ENCODE peak calls at places on chromosomes 16 and 17, in ten cellular contexts. K is A549, B is ovary, T is sigmoid colon, M is suprapubic skin, V is H1, U is stomach, N is transverse colon, F is HepG2, G is upper lobe of left lung. C is an unnamed sample.

GRCh38 chr17:142102-142661 is 4.8 kb downstream of the SCGB1C2 start:
- DNase-seq in G (peak), B (peak), M (peak), V (no peak), N (no peak), T (peak), U (peak), K (peak), F (peak), C (peak)

GRCh38 chr16:20255002-20255401 is 72.3 kb downstream of the GP2 start:
- DNase-seq in M (no peak), B (no peak), F (no peak), G (no peak), V (no peak), T (no peak), U (no peak), N (no peak), K (no peak), C (no peak)

GRCh38 chr17:41163828-41164227 is 3.3 kb upstream of the KRTAP4-4 start:
- DNase-seq in T (no peak), K (no peak), U (no peak), N (no peak), G (no peak), V (no peak), M (no peak), F (no peak), B (no peak), C (no peak)

GRCh38 chr16:79767597-79768280 is 167.2 kb upstream of the MAF start:
- DNase-seq in V (no peak), F (peak), K (no peak), M (no peak), U (peak), T (no peak), B (no peak), N (peak), G (no peak), C (no peak)

GRCh38 chr17:66791337-66791736 is 43.6 kb upstream of the CACNG5 start:
- DNase-seq in K (no peak), B (no peak), U (no peak), G (peak), M (no peak), T (no peak), F (no peak), V (no peak), N (no peak), C (peak)

GRCh38 chr16:88815901-88816589 is 4.3 kb upstream of the APRT start:
- DNase-seq in G (no peak), M (no peak), N (peak), K (peak), F (peak), B (no peak), U (peak), V (no peak), T (no peak), C (no peak)

GRCh38 chr16:71311553-71312158 is 22.5 kb upstream of the CMTR2 start:
- DNase-seq in T (no peak), F (peak), N (no peak), M (no peak), V (peak), U (no peak), K (peak), G (no peak), B (no peak), C (no peak)

GRCh38 chr17:28325221-28325620 is 6.2 kb downstream of the TMEM97 start:
- DNase-seq in G (no peak), U (no peak), V (no peak), N (no peak), K (no peak), T (no peak), F (no peak), B (no peak), M (no peak), C (no peak)

GRCh38 chr16:56231-56927 is 2.8 kb downstream of the SNRNP25 start:
- DNase-seq in M (peak), N (no peak), V (no peak), T (no peak), K (no peak), B (no peak), U (no peak), F (no peak), G (no peak), C (no peak)

GRCh38 chr16:17392857-17393421 is 77.8 kb downstream of the XYLT1 start:
- DNase-seq in F (no peak), K (no peak), N (no peak), T (no peak), G (no peak), M (no peak), V (no peak), B (no peak), U (no peak), C (no peak)

GRCh38 chr17:81809556-81809998 is 5.6 kb downstream of the GCGR start:
- DNase-seq in U (no peak), V (no peak), T (no peak), G (no peak), B (no peak), M (no peak), F (no peak), K (no peak), N (no peak), C (no peak)

GRCh38 chr16:19883296-19883951 is 1.2 kb downstream of the GPRC5B start:
- DNase-seq in G (no peak), V (no peak), F (no peak), B (peak), K (no peak), T (no peak), N (peak), U (peak), M (peak), C (peak)

GRCh38 chr17:64418506-64419339 is 28.1 kb upstream of the PECAM1 start:
- DNase-seq in N (no peak), T (peak), V (no peak), K (peak), M (no peak), F (peak), U (no peak), B (no peak), G (no peak), C (no peak)

GRCh38 chr16:50612849-50613198 is 64.6 kb downstream of the NKD1 start:
- DNase-seq in B (no peak), K (no peak), N (no peak), V (no peak), G (no peak), U (no peak), T (no peak), F (no peak), M (no peak), C (no peak)

GRCh38 chr17:48554412-48555090 is 9.6 kb upstream of the HOXB2 start:
- DNase-seq in F (no peak), K (peak), V (no peak), T (peak), M (no peak), U (no peak), B (no peak), G (no peak), N (no peak), C (no peak)

GRCh38 chr17:59617141-59617757 is 2.4 kb upstream of the CLTC start:
- DNase-seq in F (no peak), M (no peak), G (no peak), K (no peak), T (no peak), V (no peak), N (no peak), U (no peak), B (no peak), C (no peak)

GRCh38 chr17:76139801-76140660 is 1.0 kb downstream of the FOXJ1 start:
- DNase-seq in V (no peak), T (no peak), G (peak), U (no peak), B (no peak), N (peak), M (no peak), K (no peak), F (no peak), C (no peak)

GRCh38 chr17:45247429-45248131 is 14.3 kb downstream of the SPATA32 start:
- DNase-seq in M (peak), V (peak), G (peak), K (peak), B (peak), N (peak), U (peak), F (peak), T (peak), C (peak)

GRCh38 chr16:6250516-6250915 is 1082.1 kb upstream of the RBFOX1 start:
- DNase-seq in U (no peak), M (no peak), F (no peak), K (no peak), N (no peak), G (no peak), B (no peak), V (no peak), T (no peak), C (no peak)

GRCh38 chr17:1715803-1716075 is 5.6 kb upstream of the TLCD2 start:
- DNase-seq in M (no peak), T (no peak), U (no peak), K (no peak), F (no peak), N (no peak), V (no peak), B (no peak), G (no peak), C (no peak)

GRCh38 chr17:1714980-1715802 is 5.0 kb upstream of the TLCD2 start:
- DNase-seq in F (peak), M (peak), K (peak), N (peak), B (peak), U (peak), G (peak), T (peak), V (no peak), C (peak)

GRCh38 chr17:1713878-1714487 is 3.8 kb upstream of the TLCD2 start:
- DNase-seq in F (peak), N (peak), U (peak), K (peak), M (peak), B (peak), V (no peak), T (no peak), G (no peak), C (no peak)

GRCh38 chr17:1713160-1713877 is 3.1 kb upstream of the TLCD2 start:
- DNase-seq in G (no peak), B (no peak), N (no peak), K (no peak), V (no peak), U (no peak), T (no peak), M (no peak), F (no peak), C (no peak)

DNA sequence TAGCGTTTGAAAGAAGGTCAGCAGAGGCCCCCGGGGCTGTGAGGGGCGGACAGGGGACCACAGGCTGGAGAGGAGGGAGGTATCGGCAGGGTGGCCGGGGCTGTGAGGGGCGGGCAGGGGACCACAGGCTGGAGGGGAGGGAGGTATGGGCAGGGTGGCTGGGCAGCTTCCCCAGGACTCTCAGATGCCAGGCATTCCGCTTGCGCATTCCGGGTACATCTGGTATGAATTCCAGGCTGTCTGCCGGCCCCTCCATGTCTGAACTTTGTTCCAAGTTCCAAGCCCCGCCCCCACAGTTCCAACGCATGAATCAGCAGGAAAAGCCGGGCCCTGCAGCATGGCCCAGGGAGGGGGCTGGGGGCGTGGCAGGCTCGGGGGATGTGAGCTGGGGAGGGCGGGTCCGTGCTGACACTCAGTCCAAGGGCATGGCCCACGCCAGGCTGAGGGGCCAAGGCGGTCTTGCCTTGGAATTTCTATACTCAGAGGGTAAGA is 4.4 kb upstream of the TLCD2 start:
- DNase-seq in B (peak), V (peak), T (peak), F (peak), U (peak), G (peak), K (peak), N (peak), M (peak), C (peak)
- TF ChIP-seq EP300 in B (no peak), V (no peak), T (no peak), F (no peak), U (no peak), G (no peak), K (peak), N (peak), M (no peak), C (no peak)

GRCh38 chr17:50151041-50151936 is 812 bp upstream of the PPP1R9B start:
- DNase-seq in T (peak), M (peak), V (peak), U (peak), K (peak), G (peak), F (peak), N (peak), B (peak), C (peak)

GRCh38 chr17:50148226-50149098 is 2.0 kb downstream of the PPP1R9B start:
- DNase-seq in G (peak), F (peak), B (peak), T (no peak), N (peak), U (peak), M (no peak), K (peak), V (no peak), C (peak)

GRCh38 chr17:50149099-50149424 is 1.4 kb downstream of the PPP1R9B start:
- DNase-seq in G (no peak), F (no peak), V (no peak), T (no peak), K (no peak), M (no peak), U (no peak), B (no peak), N (no peak), C (no peak)

GRCh38 chr17:50150354-50151040 is at the start of gene PPP1R9B:
- DNase-seq in T (no peak), U (no peak), G (no peak), F (no peak), B (peak), M (no peak), N (no peak), V (no peak), K (no peak), C (no peak)

DNA sequence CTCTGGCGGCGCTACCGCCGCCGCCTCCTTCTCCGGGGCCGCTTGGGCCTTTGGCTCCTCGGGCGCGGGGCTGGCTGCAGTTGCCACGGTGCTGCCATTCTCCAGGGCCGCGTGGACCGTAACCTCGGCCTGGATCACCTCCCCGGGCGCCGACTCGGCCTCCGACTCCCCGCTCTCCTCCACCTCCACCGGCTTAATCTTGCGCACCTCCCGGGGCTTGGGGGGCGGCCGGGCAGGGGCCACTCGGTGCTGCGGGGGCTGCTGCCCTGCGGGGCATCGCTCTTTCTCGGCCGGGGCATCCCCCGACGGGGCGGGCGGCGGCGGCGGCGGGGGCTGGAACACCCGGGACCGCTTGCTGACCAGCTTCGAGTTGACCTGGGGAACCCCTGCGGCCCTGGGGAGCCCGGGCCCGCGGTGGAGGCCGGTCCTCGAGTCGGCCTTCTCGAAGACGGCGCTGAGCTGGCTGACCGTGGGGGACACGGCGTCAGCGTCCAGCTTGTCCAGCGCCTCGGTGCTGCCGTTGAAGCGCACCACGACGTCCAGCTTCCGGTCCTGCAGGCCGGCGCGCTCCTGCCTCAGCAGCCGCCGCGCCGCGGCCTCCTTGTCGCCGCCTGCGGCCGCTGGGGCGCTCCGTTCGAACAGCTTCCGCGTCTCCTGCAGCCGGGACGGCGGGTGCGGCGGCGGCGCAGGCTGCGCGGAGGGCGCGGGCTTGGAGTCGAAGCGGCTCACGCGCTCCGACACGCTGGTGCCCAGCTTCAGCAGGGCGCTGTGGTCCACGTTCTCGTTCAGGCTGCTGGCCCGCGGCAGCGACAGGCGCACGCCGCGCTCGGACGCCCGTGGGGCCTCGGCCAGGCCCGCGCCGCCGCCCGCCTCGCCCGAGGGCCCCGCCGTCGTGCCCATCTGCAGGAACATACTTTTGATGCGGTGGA is 788 bp downstream of the PPP1R9B start:
- DNase-seq in V (no peak), B (peak), T (peak), N (peak), F (no peak), G (peak), K (no peak), M (no peak), U (peak), C (no peak)
- TF ChIP-seq POLR2A in V (no peak), B (no peak), T (no peak), N (peak), F (no peak), G (no peak), K (no peak), M (no peak), U (no peak), C (no peak)

GRCh38 chr17:70144260-70144846 is 25.0 kb upstream of the KCNJ2 start:
- DNase-seq in N (no peak), M (no peak), B (no peak), T (no peak), K (peak), G (no peak), F (peak), V (no peak), U (no peak), C (no peak)
- TF ChIP-seq CTCF in N (peak), M (peak), B (peak), T (peak), K (peak), G (peak), F (peak), V (no peak), U (peak), C (peak)

DNA sequence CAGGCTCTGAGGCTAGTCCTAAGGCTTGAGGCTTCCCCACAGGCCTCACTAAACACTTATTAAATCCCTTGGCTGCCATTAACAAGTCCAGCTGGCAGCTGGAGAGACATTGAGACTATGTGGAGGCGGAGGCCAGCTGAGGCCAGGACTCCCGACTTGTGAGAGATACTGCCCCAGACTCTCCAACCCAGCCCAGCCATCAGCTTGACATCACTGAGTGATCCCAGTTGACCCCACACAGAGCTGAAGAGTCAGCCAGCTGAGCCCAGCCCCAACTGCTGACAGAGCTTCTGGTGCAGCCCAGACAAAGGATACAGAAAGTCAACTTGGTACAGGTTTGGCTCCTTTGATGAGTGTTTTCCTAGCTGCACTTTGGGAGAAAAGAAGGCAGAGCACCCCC is 343.1 kb downstream of the C16orf95 start:
- DNase-seq in B (no peak), F (no peak), K (no peak), N (no peak), V (no peak), G (no peak), M (no peak), T (no peak), U (no peak), C (no peak)
- TF ChIP-seq EP300 in B (no peak), F (no peak), K (no peak), N (no peak), V (no peak), G (no peak), M (no peak), T (no peak), U (no peak), C (no peak)

GRCh38 chr17:57948555-57949420 is 6.4 kb downstream of the CUEDC1 start:
- DNase-seq in M (peak), N (no peak), T (peak), G (peak), U (no peak), K (peak), F (no peak), B (no peak), V (no peak), C (no peak)
- TF ChIP-seq POLR2A in M (no peak), N (no peak), T (no peak), G (no peak), U (no peak), K (no peak), F (no peak), B (no peak), V (no peak), C (no peak)

GRCh38 chr16:57993897-57994296 is 6.6 kb downstream of the ZNF319 start:
- DNase-seq in G (no peak), T (no peak), N (no peak), U (no peak), K (no peak), F (no peak), B (no peak), M (no peak), V (no peak), C (no peak)

GRCh38 chr16:57994361-57994760 is 6.1 kb downstream of the ZNF319 start:
- DNase-seq in F (no peak), N (no peak), B (no peak), G (no peak), U (no peak), M (no peak), K (no peak), T (no peak), V (no peak), C (no peak)

GRCh38 chr16:57993452-57993851 is 7.0 kb downstream of the ZNF319 start:
- DNase-seq in G (no peak), K (no peak), B (no peak), T (no peak), F (no peak), N (no peak), M (no peak), V (no peak), U (no peak), C (no peak)

GRCh38 chr16:57995721-57996405 is 4.6 kb downstream of the ZNF319 start:
- DNase-seq in G (no peak), U (no peak), N (no peak), B (no peak), F (no peak), V (no peak), T (no peak), M (peak), K (no peak), C (no peak)

GRCh38 chr16:57994778-57995177 is 5.7 kb downstream of the ZNF319 start:
- DNase-seq in N (peak), T (no peak), F (peak), U (peak), G (peak), K (no peak), M (no peak), V (no peak), B (no peak), C (no peak)
- TF ChIP-seq CTCF in N (peak), T (no peak), F (peak), U (no peak), G (peak), K (peak), M (peak), V (peak), B (no peak), C (peak)

GRCh38 chr16:87671715-87672270 is 69.5 kb downstream of the JPH3 start:
- DNase-seq in M (peak), K (no peak), F (no peak), U (no peak), T (no peak), V (no peak), N (no peak), B (no peak), G (no peak), C (no peak)

GRCh38 chr16:87674405-87674804 is 72.1 kb downstream of the JPH3 start:
- DNase-seq in B (no peak), M (no peak), F (no peak), T (no peak), G (no peak), N (no peak), K (no peak), V (no peak), U (no peak), C (no peak)

GRCh38 chr16:87667946-87668345 is 65.6 kb downstream of the JPH3 start:
- DNase-seq in G (no peak), F (no peak), T (no peak), V (no peak), B (no peak), K (no peak), M (no peak), U (no peak), N (no peak), C (no peak)

GRCh38 chr16:87669672-87670071 is 67.4 kb downstream of the JPH3 start:
- DNase-seq in U (no peak), N (no peak), K (no peak), M (no peak), G (no peak), B (no peak), V (no peak), T (no peak), F (no peak), C (no peak)

GRCh38 chr16:87671221-87671620 is 68.9 kb downstream of the JPH3 start:
- DNase-seq in U (no peak), M (no peak), N (no peak), T (no peak), K (no peak), B (no peak), F (no peak), G (no peak), V (no peak), C (no peak)
- TF ChIP-seq EP300 in U (no peak), M (no peak), N (no peak), T (no peak), K (no peak), B (no peak), F (no peak), G (no peak), V (no peak), C (no peak)

GRCh38 chr16:56272495-56272894 is 81.2 kb downstream of the GNAO1 start:
- DNase-seq in G (no peak), M (no peak), V (no peak), B (no peak), K (no peak), U (no peak), T (no peak), N (no peak), F (no peak), C (no peak)
- TF ChIP-seq POLR2A in G (no peak), M (no peak), V (no peak), B (no peak), K (no peak), U (no peak), T (no peak), N (no peak), F (no peak), C (no peak)

GRCh38 chr17:72145972-72146755 is 25.3 kb downstream of the SOX9 start:
- DNase-seq in G (no peak), T (no peak), B (no peak), V (no peak), U (no peak), K (no peak), M (no peak), N (no peak), F (no peak), C (no peak)
- TF ChIP-seq CTCF in G (no peak), T (no peak), B (no peak), V (no peak), U (no peak), K (no peak), M (no peak), N (no peak), F (no peak), C (no peak)